ENCODE peak calls at places on chromosomes 16 and 17, in seven cellular contexts. U, R, C, V, A, I and X are unnamed samples.

GRCh38 chr16:50386139-50386538 is 17.4 kb upstream of the BRD7 start:
- DNase-seq in V (no peak), U (no peak), C (no peak), A (no peak), I (no peak), R (no peak), X (no peak)

GRCh38 chr16:54923055-54923473 is 7.6 kb upstream of the IRX5 start:
- DNase-seq in A (no peak), V (no peak), U (no peak), C (no peak), I (no peak), R (peak), X (no peak)

GRCh38 chr16:75011634-75012307 is 12.9 kb downstream of the ZNRF1 start:
- DNase-seq in V (no peak), C (peak), A (no peak), U (peak), R (peak), I (no peak), X (no peak)

GRCh38 chr16:23152386-23153178 is 3.3 kb upstream of the USP31 start:
- DNase-seq in R (no peak), I (no peak), U (no peak), V (no peak), A (no peak), C (no peak), X (no peak)

GRCh38 chr16:85556456-85557082 is 56.6 kb upstream of the GSE1 start:
- DNase-seq in R (peak), C (peak), A (peak), V (peak), U (peak), I (no peak), X (no peak)

GRCh38 chr16:70605284-70605659 is 41.1 kb upstream of the IL34 start:
- DNase-seq in C (no peak), R (no peak), V (no peak), I (no peak), U (no peak), A (no peak), X (no peak)

GRCh38 chr17:67531291-67531690 is 154.2 kb downstream of the PITPNC1 start:
- DNase-seq in C (no peak), V (no peak), R (no peak), U (peak), A (no peak), I (peak), X (peak)

GRCh38 chr16:85969591-85969990 is 70.6 kb downstream of the IRF8 start:
- DNase-seq in U (no peak), I (no peak), A (no peak), R (no peak), C (no peak), V (no peak), X (no peak)

GRCh38 chr17:58325289-58325726 is 3.3 kb downstream of the TSPOAP1 start:
- DNase-seq in I (peak), R (no peak), U (no peak), V (peak), C (no peak), A (no peak), X (no peak)

GRCh38 chr17:21008992-21009671 is 33.7 kb downstream of the USP22 start:
- DNase-seq in U (no peak), C (no peak), R (no peak), V (no peak), A (no peak), I (no peak), X (no peak)

GRCh38 chr17:27296427-27296979 is 2.6 kb downstream of the WSB1 start:
- DNase-seq in V (no peak), A (no peak), R (peak), C (no peak), U (no peak), I (no peak), X (no peak)

GRCh38 chr16:88451586-88452484 is 1.2 kb upstream of the ZFPM1 start:
- DNase-seq in C (peak), R (no peak), V (peak), I (no peak), A (no peak), U (no peak), X (no peak)

GRCh38 chr17:50114849-50115357 is 15.1 kb downstream of the SAMD14 start:
- DNase-seq in U (peak), V (peak), C (no peak), R (peak), I (no peak), A (no peak), X (peak)